ENCODE peak calls at places on chromosomes 2 and 18, in four cellular contexts. R, A, B and D are unnamed samples.
A peak's percentile ranks its signal among the peaks of the same experiment; 100 is the strongest.

GRCh38 chr2:41598161-41598894 is 449.5 kb upstream of the PKDCC start:
- DNase-seq in R (peak; percentile 31), A (no peak), B (no peak), D (peak; percentile 42)

GRCh38 chr18:48036641-48037421 is 106.4 kb upstream of the SMAD2 start:
- DNase-seq in R (peak; percentile 56), A (no peak), B (no peak), D (no peak)

GRCh38 chr18:12409466-12409865 is 1.7 kb downstream of the PRELID3A start:
- DNase-seq in R (peak; percentile 15), A (no peak), B (no peak), D (peak; percentile 68)

GRCh38 chr2:29260151-29260772 is 145.0 kb downstream of the CLIP4 start:
- DNase-seq in R (peak; percentile 57), A (no peak), B (no peak), D (peak; percentile 78)

GRCh38 chr18:58716046-58716766 is 44.9 kb downstream of the MALT1 start:
- DNase-seq in R (no peak), A (no peak), B (no peak), D (no peak)

GRCh38 chr2:60957643-60958042 is 59.9 kb upstream of the PEX13 start:
- DNase-seq in R (no peak), A (no peak), B (no peak), D (no peak)

GRCh38 chr2:231710751-231711676 is 2.7 kb downstream of the PTMA start:
- DNase-seq in R (peak; percentile 53), A (no peak), B (peak; percentile 45), D (no peak)

GRCh38 chr2:172340394-172340793 is 87.0 kb upstream of the ITGA6 start:
- DNase-seq in R (no peak), A (no peak), B (no peak), D (peak; percentile 19)

GRCh38 chr2:85178154-85178553 is 45.0 kb downstream of the TCF7L1 start:
- DNase-seq in R (no peak), A (no peak), B (no peak), D (no peak)

GRCh38 chr2:29459445-29460179 is 344.4 kb downstream of the CLIP4 start:
- DNase-seq in R (peak; percentile 90), A (no peak), B (no peak), D (peak; percentile 81)

GRCh38 chr2:229952256-229952835 is 30.0 kb downstream of the FBXO36 start:
- DNase-seq in R (no peak), A (no peak), B (no peak), D (no peak)

GRCh38 chr2:58634653-58635347 is 393.7 kb upstream of the FANCL start:
- DNase-seq in R (peak; percentile 53), A (no peak), B (no peak), D (peak; percentile 77)

GRCh38 chr2:196555161-196555560 is 84.4 kb upstream of the CCDC150 start:
- DNase-seq in R (no peak), A (no peak), B (no peak), D (no peak)

GRCh38 chr18:49628993-49629795 is 67.3 kb downstream of the LIPG start:
- DNase-seq in R (no peak), A (peak; percentile 59), B (no peak), D (no peak)

GRCh38 chr2:72140621-72140960 is 7.1 kb downstream of the CYP26B1 start:
- DNase-seq in R (no peak), A (no peak), B (peak; percentile 28), D (no peak)

GRCh38 chr2:128447538-128447885 is 128.8 kb upstream of the HS6ST1 start:
- DNase-seq in R (no peak), A (no peak), B (no peak), D (no peak)

GRCh38 chr2:239626971-239627598 is 226.3 kb upstream of the HDAC4 start:
- DNase-seq in R (peak; percentile 4), A (no peak), B (no peak), D (no peak)

GRCh38 chr18:63890950-63891304 is 3.4 kb downstream of the SERPINB2 start:
- DNase-seq in R (no peak), A (peak; percentile 5), B (no peak), D (peak; percentile 48)

GRCh38 chr18:2104620-2105462 is 466.5 kb downstream of the METTL4 start:
- DNase-seq in R (peak; percentile 59), A (peak; percentile 41), B (peak; percentile 60), D (peak; percentile 49)

GRCh38 chr2:18896106-18896505 is 306.7 kb upstream of the NT5C1B start:
- DNase-seq in R (peak; percentile 61), A (peak; percentile 32), B (no peak), D (no peak)

GRCh38 chr2:42359304-42359749 is 1.7 kb downstream of the COX7A2L start:
- DNase-seq in R (peak; percentile 46), A (no peak), B (no peak), D (no peak)

GRCh38 chr18:73288813-73289212 is 421.0 kb upstream of the NETO1 start:
- DNase-seq in R (no peak), A (no peak), B (no peak), D (no peak)

GRCh38 chr2:62055724-62056336 is 140.1 kb upstream of the B3GNT2 start:
- DNase-seq in R (no peak), A (peak; percentile 46), B (no peak), D (no peak)

GRCh38 chr2:29423267-29423666 is 308.1 kb downstream of the CLIP4 start:
- DNase-seq in R (no peak), A (no peak), B (no peak), D (peak; percentile 48)

GRCh38 chr2:109674894-109675534 is 60.9 kb downstream of the SOWAHC start:
- DNase-seq in R (peak; percentile 54), A (no peak), B (no peak), D (no peak)

GRCh38 chr2:162113771-162114168 is 38.3 kb downstream of the GCG start:
- DNase-seq in R (peak; percentile 76), A (peak; percentile 24), B (no peak), D (peak; percentile 92)

GRCh38 chr2:218295029-218295428 is 2.7 kb upstream of the TMBIM1 start:
- DNase-seq in R (no peak), A (no peak), B (no peak), D (no peak)

GRCh38 chr2:104583791-104584190 is 270.1 kb upstream of the POU3F3 start:
- DNase-seq in R (no peak), A (peak; percentile 17), B (no peak), D (no peak)

GRCh38 chr18:2337552-2338141 is 233.7 kb downstream of the METTL4 start:
- DNase-seq in R (peak; percentile 61), A (no peak), B (peak; percentile 55), D (peak; percentile 45)

GRCh38 chr2:189312643-189313042 is 128.6 kb upstream of the WDR75 start:
- DNase-seq in R (no peak), A (no peak), B (no peak), D (no peak)

GRCh38 chr2:147482111-147482510 is 362.7 kb upstream of the ACVR2A start:
- DNase-seq in R (no peak), A (no peak), B (no peak), D (peak; percentile 18)

GRCh38 chr2:102191501-102191900 is 4.7 kb downstream of the IL1RL2 start:
- DNase-seq in R (no peak), A (no peak), B (no peak), D (no peak)